ENCODE peak calls at places on chromosomes 11 and 22, in seven cellular contexts. Q, P, B, J, V, R and I are unnamed samples.

GRCh38 chr11:31375866-31376265 is 6.2 kb downstream of the DNAJC24 start:
- DNase-seq in Q (no peak), P (no peak), R (no peak), J (no peak), B (no peak), V (no peak), I (no peak)

GRCh38 chr11:70064726-70065317 is 13.3 kb upstream of the ANO1 start:
- DNase-seq in V (no peak), B (no peak), R (no peak), J (no peak), Q (no peak), P (no peak), I (no peak)

GRCh38 chr11:114280696-114281095 is 15.5 kb upstream of the NNMT start:
- DNase-seq in P (peak; percentile 81), R (peak; percentile 75), J (peak; percentile 87), Q (peak; percentile 34), B (peak; percentile 94), V (peak; percentile 86), I (peak; percentile 89)

GRCh38 chr11:83583953-83584352 is 297.8 kb upstream of the CCDC90B start:
- DNase-seq in R (no peak), B (peak; percentile 44), Q (no peak), V (no peak), P (no peak), J (no peak), I (no peak)

GRCh38 chr22:43136255-43136654 is 6.9 kb downstream of the MCAT start:
- DNase-seq in P (peak; percentile 38), V (no peak), Q (no peak), R (peak; percentile 72), J (no peak), B (peak; percentile 70), I (no peak)

GRCh38 chr22:19419086-19419463 is 12.5 kb downstream of the HIRA start:
- DNase-seq in R (no peak), Q (peak; percentile 72), J (no peak), V (no peak), P (no peak), B (no peak), I (no peak)

GRCh38 chr22:49992921-49993648 is 19.5 kb downstream of the IL17REL start:
- DNase-seq in P (no peak), J (no peak), Q (peak; percentile 64), V (peak; percentile 81), R (peak; percentile 90), B (peak; percentile 85), I (peak; percentile 86)

GRCh38 chr11:65479184-65480145 is 19.4 kb upstream of the MALAT1 start:
- DNase-seq in P (no peak), V (peak; percentile 67), Q (no peak), B (peak; percentile 61), R (no peak), J (peak; percentile 78), I (peak; percentile 76)

GRCh38 chr11:119752324-119752723 is 23.3 kb upstream of the NECTIN1 start:
- DNase-seq in V (no peak), Q (no peak), J (no peak), R (no peak), P (no peak), B (no peak), I (no peak)

GRCh38 chr11:58513747-58514367 is 6.0 kb upstream of the OR5B21 start:
- DNase-seq in B (peak; percentile 72), V (no peak), Q (peak; percentile 10), R (no peak), J (peak; percentile 33), P (peak; percentile 64), I (peak; percentile 40)

GRCh38 chr22:17903564-17904295 is 120.6 kb downstream of the MICAL3 start:
- DNase-seq in V (no peak), B (no peak), J (no peak), R (no peak), Q (no peak), P (no peak), I (no peak)

GRCh38 chr11:112167145-112167544 is at the start of gene TEX12:
- DNase-seq in V (no peak), Q (no peak), B (no peak), J (no peak), R (no peak), P (no peak), I (no peak)

GRCh38 chr11:114197799-114198500 is 98.2 kb upstream of the NNMT start:
- DNase-seq in V (peak; percentile 78), J (no peak), P (no peak), Q (no peak), B (peak; percentile 13), R (peak; percentile 76), I (peak; percentile 87)

GRCh38 chr22:23325183-23325582 is 144.9 kb downstream of the BCR start:
- DNase-seq in V (no peak), P (no peak), R (no peak), B (no peak), Q (no peak), J (no peak), I (no peak)

GRCh38 chr22:29716814-29717213 is 3.0 kb upstream of the CABP7 start:
- DNase-seq in P (peak; percentile 69), Q (peak; percentile 48), J (no peak), R (no peak), V (peak; percentile 63), B (peak; percentile 87), I (no peak)

GRCh38 chr11:7592706-7593105 is 78.9 kb downstream of the PPFIBP2 start:
- DNase-seq in J (peak; percentile 33), Q (peak; percentile 33), B (peak; percentile 77), R (no peak), P (no peak), V (peak; percentile 60), I (no peak)

GRCh38 chr11:67285541-67286498 is 3.3 kb upstream of the ANKRD13D start:
- DNase-seq in P (no peak), Q (no peak), J (no peak), V (peak; percentile 55), R (peak; percentile 63), B (no peak), I (peak; percentile 77)

GRCh38 chr22:36467042-36467810 is 14.2 kb downstream of the TXN2 start:
- DNase-seq in P (no peak), B (peak; percentile 63), Q (no peak), R (peak; percentile 87), J (peak; percentile 83), V (no peak), I (no peak)

GRCh38 chr11:78796956-78797355 is 222.3 kb upstream of the NARS2 start:
- DNase-seq in P (no peak), B (peak; percentile 54), J (peak; percentile 39), V (no peak), Q (no peak), R (no peak), I (no peak)

GRCh38 chr22:16955678-16956210 is 52.3 kb downstream of the GAB4 start:
- DNase-seq in B (no peak), P (no peak), V (no peak), J (no peak), Q (no peak), R (no peak), I (no peak)

GRCh38 chr22:46610345-46610744 is 9.8 kb upstream of the GRAMD4 start:
- DNase-seq in B (no peak), V (no peak), J (no peak), R (no peak), P (no peak), Q (no peak), I (no peak)

GRCh38 chr11:121459413-121460041 is 6.8 kb upstream of the SORL1-AS1 start:
- DNase-seq in B (no peak), R (no peak), P (no peak), Q (no peak), V (no peak), J (no peak), I (no peak)

GRCh38 chr22:19789406-19789805 is 28.8 kb downstream of the TBX1 start:
- DNase-seq in J (no peak), R (no peak), B (no peak), P (no peak), V (peak; percentile 32), Q (no peak), I (peak; percentile 63)

GRCh38 chr11:12430912-12431311 is 53.5 kb downstream of the PARVA start:
- DNase-seq in B (peak; percentile 78), J (peak; percentile 79), V (peak; percentile 85), R (no peak), P (no peak), Q (no peak), I (no peak)

GRCh38 chr11:102323542-102324261 is 6.4 kb downstream of the BIRC3 start:
- DNase-seq in Q (no peak), P (no peak), J (peak; percentile 65), R (no peak), B (peak; percentile 56), V (no peak), I (no peak)